ENCODE peak calls at places on chromosomes 16 and 17, in nine cellular contexts. Y is stimulated activated CD4-positive, alpha-beta T cell treated with anti-CD3 and anti-CD28 coated beads, Interleukin-12 subunit alpha, Interleukin-12 subunit beta, amount 100 ng/mL, for 24 hours; X is H7; L is kidney; U is effector memory CD8-positive, alpha-beta T cell; D is WTC11; P is activated gamma-delta T cell treated with anti-CD3 and anti-CD28 coated beads, Interleukin-2, amount 50 U/mL, for 16 hours; I is HCEC 1CT; C is activated naive CD4-positive, alpha-beta T cell. N is an unnamed sample.

GRCh38 chr17:29010129-29010528 is 4.3 kb upstream of the SEZ6 start:
- DNase-seq in Y (no peak), D (no peak), C (no peak), U (no peak), X (peak), L (no peak), P (no peak), I (no peak), N (no peak)

GRCh38 chr17:65013613-65014391 is 42.7 kb downstream of the GNA13 start:
- DNase-seq in D (no peak), X (no peak), P (peak), Y (no peak), L (no peak), I (peak), U (peak), C (no peak), N (no peak)

GRCh38 chr17:43309505-43310329 is 75.9 kb upstream of the RNU2-1 start:
- DNase-seq in I (no peak), P (no peak), C (no peak), D (no peak), X (no peak), U (no peak), Y (no peak), L (no peak), N (no peak)

GRCh38 chr17:56596741-56597494 is 3.4 kb downstream of the NOG start:
- DNase-seq in P (no peak), D (peak), Y (no peak), L (no peak), I (peak), X (peak), U (no peak), C (no peak), N (no peak)

GRCh38 chr16:67939507-67940435 is 3.1 kb upstream of the PSMB10 start:
- DNase-seq in D (no peak), I (no peak), C (peak), L (no peak), Y (peak), X (no peak), U (no peak), P (no peak), N (no peak)

GRCh38 chr17:42010898-42011516 is 6.2 kb downstream of the DNAJC7 start:
- DNase-seq in X (peak), I (peak), D (no peak), P (no peak), L (no peak), C (no peak), Y (no peak), U (no peak), N (no peak)

GRCh38 chr17:81453712-81454111 is 58.5 kb downstream of the BAHCC1 start:
- DNase-seq in C (no peak), L (no peak), U (no peak), Y (no peak), P (peak), X (no peak), D (no peak), I (no peak), N (peak)

GRCh38 chr16:20249247-20249646 is 78.1 kb downstream of the GP2 start:
- DNase-seq in X (no peak), P (no peak), I (no peak), U (no peak), Y (no peak), D (no peak), L (no peak), C (no peak), N (no peak)

GRCh38 chr16:86222965-86223551 is 287.3 kb upstream of the FOXF1 start:
- DNase-seq in I (peak), X (no peak), P (no peak), C (no peak), D (no peak), L (no peak), U (no peak), Y (no peak), N (no peak)

GRCh38 chr17:48356866-48357265 is 73.1 kb downstream of the SKAP1 start:
- DNase-seq in Y (no peak), D (no peak), U (no peak), I (no peak), X (no peak), P (no peak), L (no peak), C (no peak), N (no peak)

GRCh38 chr16:68372381-68372720 is 61.5 kb downstream of the PRMT7 start:
- DNase-seq in P (no peak), X (no peak), U (no peak), D (no peak), L (no peak), C (no peak), Y (no peak), I (no peak), N (no peak)

GRCh38 chr16:72637306-72637705 is 410.6 kb downstream of the ZFHX3 start:
- DNase-seq in X (no peak), C (no peak), D (no peak), P (no peak), L (no peak), Y (no peak), I (peak), U (no peak), N (peak)

GRCh38 chr17:43662432-43663141 is 865 bp upstream of the MEOX1 start:
- DNase-seq in U (no peak), X (peak), I (no peak), Y (no peak), P (no peak), L (no peak), D (no peak), C (no peak), N (no peak)

GRCh38 chr17:15485045-15485444 is 17.6 kb upstream of the CDRT4 start:
- DNase-seq in Y (no peak), C (no peak), I (no peak), D (no peak), X (no peak), L (no peak), U (no peak), P (no peak), N (no peak)

GRCh38 chr17:79083191-79083971 is 8.8 kb downstream of the ENGASE start:
- DNase-seq in C (no peak), U (no peak), D (no peak), Y (no peak), X (no peak), I (no peak), L (peak), P (no peak), N (no peak)

GRCh38 chr16:54030451-54030850 is 256.1 kb downstream of the IRX3 start:
- DNase-seq in U (no peak), D (no peak), L (no peak), X (no peak), C (no peak), I (no peak), P (no peak), Y (no peak), N (no peak)

GRCh38 chr16:3920206-3920605 is 39.7 kb upstream of the CREBBP start:
- DNase-seq in Y (no peak), C (no peak), L (no peak), U (no peak), P (no peak), I (no peak), X (no peak), D (no peak), N (no peak)

GRCh38 chr17:66451188-66452149 is 149.1 kb downstream of the PRKCA start:
- DNase-seq in C (no peak), D (peak), I (no peak), Y (no peak), L (no peak), P (no peak), X (peak), U (no peak), N (peak)

GRCh38 chr17:58757162-58757613 is 1.5 kb downstream of the PPM1E start:
- DNase-seq in X (no peak), I (no peak), C (no peak), P (no peak), U (no peak), D (no peak), Y (no peak), L (no peak), N (no peak)

GRCh38 chr16:19001788-19002187 is 18.1 kb downstream of the TMC7 start:
- DNase-seq in D (no peak), U (no peak), Y (no peak), P (no peak), L (no peak), C (no peak), X (no peak), I (peak), N (peak)

GRCh38 chr16:49356728-49357488 is 16.7 kb upstream of the C16orf78 start:
- DNase-seq in C (no peak), I (no peak), P (no peak), U (no peak), D (no peak), X (no peak), L (no peak), Y (no peak), N (no peak)

GRCh38 chr17:30113213-30113612 is 3.4 kb upstream of the NSRP1 start:
- DNase-seq in L (no peak), U (no peak), X (no peak), D (no peak), I (no peak), Y (no peak), P (no peak), C (no peak), N (no peak)

GRCh38 chr17:3026856-3027751 is 36.3 kb downstream of the OR1D5 start:
- DNase-seq in Y (no peak), X (no peak), C (no peak), U (no peak), L (peak), D (no peak), P (no peak), I (no peak), N (no peak)

GRCh38 chr17:75460295-75460694 is 3.9 kb downstream of the TMEM94 start:
- DNase-seq in L (no peak), Y (no peak), X (no peak), C (no peak), P (no peak), I (no peak), D (no peak), U (no peak), N (no peak)

GRCh38 chr16:83701494-83701893 is 106.3 kb upstream of the HSBP1 start:
- DNase-seq in P (no peak), I (no peak), Y (no peak), L (no peak), X (peak), C (no peak), U (no peak), D (peak), N (peak)

GRCh38 chr16:89855986-89856385 is 17.4 kb upstream of the TCF25 start:
- DNase-seq in D (no peak), L (no peak), X (peak), I (no peak), C (no peak), Y (no peak), U (no peak), P (no peak), N (no peak)